ENCODE peak calls at places on chromosomes 3 and 15, in five cellular contexts. One of them, this sample, is unnamed.

GRCh38 chr15:83380682-83381081 is 66.5 kb upstream of the SH3GL3 start:
- DNase-seq in HCEC 1CT: peak
- DNase-seq in heart left ventricle: peak
- DNase-seq in LoVo: peak
- DNase-seq in activated T-helper 1 cell treated with Interleukin-2 at 50 U/mL for 16 hours: no peak
- DNase-seq in this sample: no peak

GRCh38 chr3:170330366-170330765 is 27.1 kb upstream of the SKIL start:
- DNase-seq in HCEC 1CT: peak
- DNase-seq in heart left ventricle: no peak
- DNase-seq in LoVo: peak
- DNase-seq in activated T-helper 1 cell treated with Interleukin-2 at 50 U/mL for 16 hours: no peak
- DNase-seq in this sample: no peak

GRCh38 chr3:186099178-186099577 is 9.7 kb downstream of the ETV5 start:
- DNase-seq in HCEC 1CT: peak
- DNase-seq in heart left ventricle: peak
- DNase-seq in LoVo: no peak
- DNase-seq in activated T-helper 1 cell treated with Interleukin-2 at 50 U/mL for 16 hours: no peak
- DNase-seq in this sample: peak

GRCh38 chr15:63553388-63553791 is 43.8 kb upstream of the FBXL22 start:
- DNase-seq in HCEC 1CT: peak
- DNase-seq in heart left ventricle: peak
- DNase-seq in LoVo: no peak
- DNase-seq in activated T-helper 1 cell treated with Interleukin-2 at 50 U/mL for 16 hours: no peak
- DNase-seq in this sample: no peak

GRCh38 chr15:40830884-40831283 is 2.4 kb upstream of the PPP1R14D start:
- DNase-seq in HCEC 1CT: no peak
- DNase-seq in heart left ventricle: no peak
- DNase-seq in LoVo: no peak
- DNase-seq in activated T-helper 1 cell treated with Interleukin-2 at 50 U/mL for 16 hours: no peak
- DNase-seq in this sample: no peak

GRCh38 chr3:138774529-138775253 is 60.0 kb downstream of the PIK3CB start:
- DNase-seq in HCEC 1CT: peak
- DNase-seq in heart left ventricle: peak
- DNase-seq in LoVo: peak
- DNase-seq in activated T-helper 1 cell treated with Interleukin-2 at 50 U/mL for 16 hours: no peak
- DNase-seq in this sample: peak

GRCh38 chr3:43001556-43002121 is 22.5 kb downstream of the GASK1A start:
- DNase-seq in HCEC 1CT: no peak
- DNase-seq in heart left ventricle: no peak
- DNase-seq in LoVo: no peak
- DNase-seq in activated T-helper 1 cell treated with Interleukin-2 at 50 U/mL for 16 hours: no peak
- DNase-seq in this sample: no peak

GRCh38 chr15:76203346-76203745 is 107.9 kb downstream of the ETFA start:
- DNase-seq in HCEC 1CT: no peak
- DNase-seq in heart left ventricle: no peak
- DNase-seq in LoVo: no peak
- DNase-seq in activated T-helper 1 cell treated with Interleukin-2 at 50 U/mL for 16 hours: no peak
- DNase-seq in this sample: no peak

GRCh38 chr3:118550556-118550955 is 484.1 kb downstream of the IGSF11 start:
- DNase-seq in HCEC 1CT: no peak
- DNase-seq in heart left ventricle: no peak
- DNase-seq in LoVo: no peak
- DNase-seq in activated T-helper 1 cell treated with Interleukin-2 at 50 U/mL for 16 hours: no peak
- DNase-seq in this sample: no peak

GRCh38 chr3:179806177-179806576 is 153.3 kb downstream of the USP13 start:
- DNase-seq in HCEC 1CT: peak
- DNase-seq in heart left ventricle: no peak
- DNase-seq in LoVo: no peak
- DNase-seq in activated T-helper 1 cell treated with Interleukin-2 at 50 U/mL for 16 hours: no peak
- DNase-seq in this sample: no peak

GRCh38 chr3:46114324-46114988 is 87.2 kb upstream of the XCR1 start:
- DNase-seq in HCEC 1CT: peak
- DNase-seq in heart left ventricle: no peak
- DNase-seq in LoVo: no peak
- DNase-seq in activated T-helper 1 cell treated with Interleukin-2 at 50 U/mL for 16 hours: no peak
- DNase-seq in this sample: no peak